ENCODE peak calls at places on chromosomes 2 and 18, in seven cellular contexts. T is A172; Y is Calu3; U is HepG2; S is NCI-H1092; I is left cardiac atrium; E is stimulated activated CD8-positive, alpha-beta memory T cell treated with anti-CD3 and anti-CD28 coated beads, Interleukin-15, amount 100 ng/mL, for 24 hours. J is an unnamed sample.
A peak's percentile ranks its signal among the peaks of the same experiment; 100 is the strongest.

GRCh38 chr18:6022840-6023239 is 127.5 kb upstream of the TMEM200C start:
- DNase-seq in S (no peak), E (no peak), T (no peak), U (no peak), Y (no peak), I (no peak), J (no peak)

GRCh38 chr2:239763433-239764097 is 261.6 kb downstream of the NDUFA10 start:
- DNase-seq in S (no peak), I (no peak), T (no peak), E (no peak), U (no peak), Y (no peak), J (no peak)

GRCh38 chr2:172858473-172858745 is 122.8 kb downstream of the RAPGEF4 start:
- DNase-seq in I (no peak), U (no peak), T (no peak), S (no peak), Y (no peak), E (no peak), J (no peak)

GRCh38 chr2:201363857-201364560 is 6.9 kb upstream of the FLACC1 start:
- DNase-seq in I (no peak), E (no peak), S (no peak), Y (peak; percentile 40), T (peak; percentile 51), U (peak; percentile 64), J (peak; percentile 11)

GRCh38 chr2:158817596-158817995 is 22.5 kb downstream of the DAPL1 start:
- DNase-seq in Y (no peak), I (no peak), E (no peak), U (no peak), T (no peak), S (no peak), J (no peak)

GRCh38 chr2:73142937-73143336 is 30.2 kb upstream of the RAB11FIP5 start:
- DNase-seq in T (no peak), U (no peak), E (no peak), S (no peak), Y (no peak), I (no peak), J (no peak)

GRCh38 chr2:162840598-162841246 is 2.2 kb upstream of the KCNH7 start:
- DNase-seq in I (peak; percentile 35), E (no peak), U (peak; percentile 70), T (peak; percentile 75), Y (peak; percentile 77), S (no peak), J (no peak)

GRCh38 chr2:38245114-38245641 is 131.9 kb downstream of the ATL2 start:
- DNase-seq in U (no peak), E (no peak), I (no peak), T (peak; percentile 41), Y (peak; percentile 31), S (no peak), J (no peak)

GRCh38 chr2:171509945-171510731 is 12.1 kb upstream of the CYBRD1 start:
- DNase-seq in E (no peak), S (no peak), U (no peak), I (no peak), T (no peak), Y (no peak), J (no peak)

GRCh38 chr2:69054431-69054830 is 41.5 kb downstream of the ANTXR1 start:
- DNase-seq in I (no peak), E (no peak), S (no peak), U (no peak), T (no peak), Y (no peak), J (no peak)

GRCh38 chr2:18614042-18614441 is 24.7 kb upstream of the NT5C1B start:
- DNase-seq in U (no peak), E (no peak), Y (no peak), I (no peak), S (no peak), T (no peak), J (no peak)

GRCh38 chr2:78035804-78036203 is 513.6 kb upstream of the LRRTM4 start:
- DNase-seq in I (no peak), T (no peak), U (no peak), S (no peak), Y (no peak), E (no peak), J (no peak)

GRCh38 chr18:4403836-4404235 is 51.3 kb downstream of the DLGAP1 start:
- DNase-seq in I (no peak), U (no peak), E (no peak), S (no peak), T (no peak), Y (no peak), J (no peak)

GRCh38 chr2:54384301-54385035 is 71.7 kb upstream of the SPTBN1 start:
- DNase-seq in U (peak; percentile 53), Y (no peak), I (no peak), E (no peak), S (no peak), T (no peak), J (no peak)

GRCh38 chr2:190785380-190785779 is 95.2 kb upstream of the GLS start:
- DNase-seq in Y (no peak), I (no peak), E (no peak), U (no peak), T (no peak), S (no peak), J (no peak)

GRCh38 chr2:148885988-148886387 is 11.0 kb downstream of the KIF5C start:
- DNase-seq in I (no peak), S (no peak), Y (no peak), E (no peak), T (no peak), U (no peak), J (no peak)

GRCh38 chr2:88199912-88200682 is 30.0 kb downstream of the THNSL2 start:
- DNase-seq in S (no peak), T (no peak), E (no peak), U (peak; percentile 33), I (peak; percentile 52), Y (peak; percentile 41), J (no peak)

J was measured in T follicular helper cell.